ENCODE peak calls at places on chromosomes 6 and 20, in four cellular contexts. One of them, this sample, is unnamed. For H3K4me1, the result is how much of the 10 kb centered on the place peaks cover.

GRCh38 chr6:53294095-53294494 is 54.7 kb downstream of the ELOVL5 start:
- DNase-seq in tibial nerve: no peak
- DNase-seq in hepatocyte: no peak
- DNase-seq in tibial artery: no peak
- DNase-seq in this sample: peak

GRCh38 chr6:79544939-79545450 is 7.8 kb upstream of the LCA5 start:
- DNase-seq in hepatocyte: peak
- DNase-seq in tibial nerve: peak
- DNase-seq in tibial artery: peak
- DNase-seq in this sample: peak

GRCh38 chr6:76612818-76613452 is 540.5 kb upstream of the IMPG1 start:
- DNase-seq in tibial nerve: no peak
- DNase-seq in hepatocyte: no peak
- DNase-seq in tibial artery: no peak
- DNase-seq in this sample: no peak

GRCh38 chr6:3856576-3856975 is 7.4 kb downstream of the FAM50B start:
- DNase-seq in tibial nerve: no peak
- DNase-seq in tibial artery: no peak
- DNase-seq in hepatocyte: no peak
- DNase-seq in this sample: no peak

GRCh38 chr20:32743237-32744112 is at the start of gene COMMD7:
- DNase-seq in hepatocyte: peak
- DNase-seq in tibial artery: peak
- DNase-seq in tibial nerve: peak
- DNase-seq in this sample: peak

GRCh38 chr6:17851720-17852161 is 135.7 kb downstream of the KIF13A start:
- DNase-seq in tibial nerve: no peak
- DNase-seq in hepatocyte: peak
- DNase-seq in tibial artery: no peak
- DNase-seq in this sample: no peak

GRCh38 chr20:56458227-56458821 is 10.1 kb upstream of the RTF2 start:
- DNase-seq in hepatocyte: no peak
- DNase-seq in tibial nerve: no peak
- DNase-seq in tibial artery: no peak
- DNase-seq in this sample: no peak

GRCh38 chr6:142331601-142332000 is 29.8 kb downstream of the ADGRG6 start:
- DNase-seq in tibial nerve: no peak
- DNase-seq in hepatocyte: no peak
- DNase-seq in tibial artery: no peak
- DNase-seq in this sample: no peak

GRCh38 chr6:99894815-99895214 is 99.2 kb downstream of the MCHR2 start:
- DNase-seq in hepatocyte: no peak
- DNase-seq in tibial artery: no peak
- DNase-seq in tibial nerve: no peak
- DNase-seq in this sample: no peak

GRCh38 chr20:36010081-36010480 is 41.7 kb downstream of the CNBD2 start:
- DNase-seq in tibial nerve: no peak
- DNase-seq in hepatocyte: no peak
- DNase-seq in tibial artery: no peak
- DNase-seq in this sample: no peak

GRCh38 chr20:15440249-15440820 is 1102.9 kb upstream of the FLRT3 start:
- DNase-seq in tibial artery: no peak
- DNase-seq in hepatocyte: no peak
- DNase-seq in tibial nerve: no peak
- DNase-seq in this sample: no peak

GRCh38 chr6:96604420-96604819 is 41.5 kb downstream of the FHL5 start:
- DNase-seq in tibial artery: no peak
- DNase-seq in hepatocyte: no peak
- DNase-seq in tibial nerve: no peak
- DNase-seq in this sample: no peak

GRCh38 chr6:164616917-164617524 is 692.4 kb downstream of the C6orf118 start:
- DNase-seq in tibial artery: no peak
- DNase-seq in hepatocyte: no peak
- DNase-seq in tibial nerve: no peak
- DNase-seq in this sample: no peak

GRCh38 chr6:33144373-33144772 is 47.9 kb downstream of the COL11A2 start:
- DNase-seq in hepatocyte: no peak
- DNase-seq in tibial artery: no peak
- DNase-seq in tibial nerve: no peak
- DNase-seq in this sample: peak

GRCh38 chr6:108961985-108962384 is 113.8 kb downstream of the ARMC2 start:
- DNase-seq in hepatocyte: no peak
- DNase-seq in tibial artery: no peak
- DNase-seq in tibial nerve: no peak
- DNase-seq in this sample: no peak

GRCh38 chr6:153084393-153084792 is 46.7 kb downstream of the RGS17 start:
- DNase-seq in hepatocyte: no peak
- DNase-seq in tibial artery: no peak
- DNase-seq in tibial nerve: no peak
- DNase-seq in this sample: no peak

GRCh38 chr6:79373246-79373645 is 138.8 kb upstream of the HMGN3 start:
- DNase-seq in tibial artery: no peak
- DNase-seq in tibial nerve: no peak
- DNase-seq in hepatocyte: peak
- DNase-seq in this sample: no peak

GRCh38 chr6:32973934-32974333 is 5.5 kb downstream of the BRD2 start:
- DNase-seq in hepatocyte: peak
- DNase-seq in tibial nerve: no peak
- DNase-seq in tibial artery: no peak
- DNase-seq in this sample: peak

GRCh38 chr6:55377150-55377549 is 49.9 kb downstream of the GFRAL start:
- DNase-seq in tibial nerve: no peak
- DNase-seq in tibial artery: no peak
- DNase-seq in hepatocyte: no peak
- DNase-seq in this sample: no peak

GRCh38 chr6:108619431-108620197 is 58.9 kb downstream of the FOXO3 start:
- DNase-seq in tibial nerve: no peak
- DNase-seq in hepatocyte: no peak
- DNase-seq in tibial artery: no peak
- DNase-seq in this sample: no peak

GRCh38 chr6:151963001-151963400 is 155.5 kb downstream of the ESR1 start:
- DNase-seq in tibial nerve: no peak
- DNase-seq in hepatocyte: no peak
- DNase-seq in tibial artery: no peak
- DNase-seq in this sample: no peak

GRCh38 chr20:43550456-43550855 is 8.4 kb upstream of the SGK2 start:
- DNase-seq in tibial nerve: no peak
- DNase-seq in hepatocyte: no peak
- DNase-seq in tibial artery: no peak
- DNase-seq in this sample: no peak

GRCh38 chr6:154154389-154154967 is 115.4 kb downstream of the OPRM1 start:
- DNase-seq in tibial artery: peak
- DNase-seq in hepatocyte: peak
- DNase-seq in tibial nerve: peak
- DNase-seq in this sample: peak

GRCh38 chr20:22582960-22583772 is 1.2 kb downstream of the FOXA2 start:
- DNase-seq in hepatocyte: peak
- DNase-seq in tibial nerve: no peak
- DNase-seq in tibial artery: no peak
- DNase-seq in this sample: no peak

GRCh38 chr6:90918361-90918760 is 331.5 kb upstream of the MAP3K7 start:
- DNase-seq in hepatocyte: no peak
- DNase-seq in tibial nerve: no peak
- DNase-seq in tibial artery: no peak
- DNase-seq in this sample: no peak

DNA sequence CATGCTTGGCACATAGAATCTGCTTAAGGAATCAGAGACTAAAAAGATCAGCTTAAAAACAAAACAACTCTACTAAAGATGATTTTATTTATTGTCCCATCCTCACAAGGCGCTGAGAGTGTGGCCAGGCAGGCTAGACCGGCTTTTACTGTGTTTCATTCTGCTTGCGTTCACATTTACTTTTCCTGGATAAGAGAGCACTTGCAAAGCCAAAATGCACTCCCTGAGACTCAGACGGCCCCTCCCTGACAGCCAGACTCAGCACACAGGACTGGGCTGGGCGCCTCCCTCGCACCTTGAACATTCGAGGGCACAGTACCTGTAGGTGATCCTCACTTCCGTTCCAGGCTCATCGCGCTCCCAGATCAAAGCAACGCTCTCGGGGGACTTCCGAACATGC is 10.2 kb downstream of the ACSS1 start:
- DNase-seq in tibial artery: no peak
- DNase-seq in tibial nerve: no peak
- DNase-seq in hepatocyte: no peak
- DNase-seq in this sample: no peak
- H3K4me1 ChIP-seq in tibial artery: half or more
- H3K4me1 ChIP-seq in tibial nerve: half or more
- H3K4me1 ChIP-seq in hepatocyte: under half
- H3K4me1 ChIP-seq in this sample: under half

GRCh38 chr6:31480574-31480973 is 17.4 kb upstream of the MICB start:
- DNase-seq in tibial nerve: no peak
- DNase-seq in hepatocyte: no peak
- DNase-seq in tibial artery: no peak
- DNase-seq in this sample: no peak
- H3K4me1 ChIP-seq in tibial nerve: under half
- H3K4me1 ChIP-seq in hepatocyte: under half
- H3K4me1 ChIP-seq in tibial artery: under half
- H3K4me1 ChIP-seq in this sample: under half

GRCh38 chr20:17614812-17615644 is 45.2 kb downstream of the DSTN start:
- DNase-seq in tibial artery: peak
- DNase-seq in hepatocyte: no peak
- DNase-seq in tibial nerve: no peak
- DNase-seq in this sample: no peak
- H3K4me1 ChIP-seq in tibial artery: half or more
- H3K4me1 ChIP-seq in hepatocyte: under half
- H3K4me1 ChIP-seq in tibial nerve: under half
- H3K4me1 ChIP-seq in this sample: under half

GRCh38 chr20:5656136-5656535 is 94.1 kb upstream of the SHLD1 start:
- DNase-seq in tibial nerve: no peak
- DNase-seq in tibial artery: no peak
- DNase-seq in hepatocyte: no peak
- DNase-seq in this sample: no peak

GRCh38 chr20:5654557-5654956 is 95.6 kb upstream of the SHLD1 start:
- DNase-seq in tibial nerve: no peak
- DNase-seq in tibial artery: no peak
- DNase-seq in hepatocyte: peak
- DNase-seq in this sample: no peak

GRCh38 chr20:5652626-5653573 is 97.3 kb upstream of the SHLD1 start:
- DNase-seq in tibial nerve: no peak
- DNase-seq in hepatocyte: no peak
- DNase-seq in tibial artery: no peak
- DNase-seq in this sample: no peak

GRCh38 chr20:5650191-5650691 is 100.0 kb upstream of the SHLD1 start:
- DNase-seq in tibial nerve: no peak
- DNase-seq in tibial artery: no peak
- DNase-seq in hepatocyte: no peak
- DNase-seq in this sample: no peak
- H3K4me1 ChIP-seq in tibial nerve: under half
- H3K4me1 ChIP-seq in tibial artery: under half
- H3K4me1 ChIP-seq in hepatocyte: under half
- H3K4me1 ChIP-seq in this sample: under half

DNA sequence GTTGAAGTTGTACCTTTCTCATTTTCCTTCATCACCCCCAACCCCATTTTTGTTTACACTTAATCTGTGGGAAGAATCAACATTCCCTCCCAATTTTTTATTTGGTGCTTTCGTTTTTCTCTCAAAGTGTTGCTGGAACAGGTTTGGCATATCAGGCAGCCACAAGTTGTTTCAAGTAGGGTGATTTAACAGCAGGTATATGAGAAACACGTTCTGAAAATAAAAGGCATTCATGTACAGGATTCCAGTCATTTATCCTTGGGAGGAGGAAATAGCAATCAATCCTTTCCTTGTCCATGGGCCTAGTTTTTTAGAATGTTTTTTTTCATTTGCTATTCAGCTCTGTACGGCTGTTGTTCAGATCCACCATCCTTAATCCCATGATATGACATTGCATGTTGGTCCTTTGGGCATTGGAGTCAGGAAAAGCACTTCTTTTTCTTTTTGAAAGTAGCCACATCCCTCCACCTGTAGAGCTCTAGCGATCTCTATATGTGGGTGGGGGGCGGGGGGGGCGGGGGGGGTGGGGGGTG is 120.2 kb downstream of the JARID2 start:
- DNase-seq in tibial nerve: no peak
- DNase-seq in tibial artery: no peak
- DNase-seq in hepatocyte: no peak
- DNase-seq in this sample: peak
- H3K4me1 ChIP-seq in tibial nerve: under half
- H3K4me1 ChIP-seq in tibial artery: under half
- H3K4me1 ChIP-seq in hepatocyte: under half
- H3K4me1 ChIP-seq in this sample: half or more

GRCh38 chr6:37239950-37240713 is 17.4 kb upstream of the TBC1D22B start:
- DNase-seq in tibial artery: peak
- DNase-seq in tibial nerve: peak
- DNase-seq in hepatocyte: peak
- DNase-seq in this sample: peak
- H3K4me1 ChIP-seq in tibial artery: half or more
- H3K4me1 ChIP-seq in tibial nerve: under half
- H3K4me1 ChIP-seq in hepatocyte: under half
- H3K4me1 ChIP-seq in this sample: under half

GRCh38 chr20:62856931-62857619 is 4.5 kb downstream of the TCFL5 start:
- DNase-seq in hepatocyte: no peak
- DNase-seq in tibial nerve: no peak
- DNase-seq in tibial artery: no peak
- DNase-seq in this sample: no peak
- H3K4me1 ChIP-seq in hepatocyte: under half
- H3K4me1 ChIP-seq in tibial nerve: under half
- H3K4me1 ChIP-seq in tibial artery: under half
- H3K4me1 ChIP-seq in this sample: under half

GRCh38 chr20:25054133-25054820 is 3.7 kb downstream of the ACSS1 start:
- DNase-seq in tibial artery: no peak
- DNase-seq in hepatocyte: no peak
- DNase-seq in tibial nerve: no peak
- DNase-seq in this sample: no peak
- H3K4me1 ChIP-seq in tibial artery: half or more
- H3K4me1 ChIP-seq in hepatocyte: half or more
- H3K4me1 ChIP-seq in tibial nerve: half or more
- H3K4me1 ChIP-seq in this sample: under half

This sample was measured in A673.